ENCODE peak calls at places on chromosomes 6 and 20, in eight cellular contexts. One of them, this sample, is unnamed.

GRCh38 chr6:110554966-110555460 is 78.6 kb upstream of the SLC22A16 start:
- ATAC-seq in HepG2: peak; percentile 98
- ATAC-seq in HCT116: no peak
- ATAC-seq in Panc1: no peak
- ATAC-seq in upper lobe of left lung: no peak
- ATAC-seq in GM12878: no peak
- ATAC-seq in GM23338: no peak
- ATAC-seq in K562: no peak
- ATAC-seq in this sample: no peak

GRCh38 chr20:8414611-8415274 is 282.7 kb downstream of the PLCB1 start:
- ATAC-seq in K562: no peak
- ATAC-seq in HCT116: no peak
- ATAC-seq in GM12878: peak; percentile 88
- ATAC-seq in upper lobe of left lung: peak; percentile 46
- ATAC-seq in HepG2: peak; percentile 89
- ATAC-seq in GM23338: no peak
- ATAC-seq in Panc1: no peak
- ATAC-seq in this sample: peak; percentile 41

GRCh38 chr6:132153221-132153896 is 202.2 kb upstream of the CCN2 start:
- ATAC-seq in upper lobe of left lung: peak; percentile 90
- ATAC-seq in GM23338: no peak
- ATAC-seq in Panc1: no peak
- ATAC-seq in K562: no peak
- ATAC-seq in GM12878: no peak
- ATAC-seq in HCT116: no peak
- ATAC-seq in HepG2: no peak
- ATAC-seq in this sample: no peak

GRCh38 chr6:135129139-135129867 is 51.8 kb upstream of the MYB start:
- ATAC-seq in HepG2: peak; percentile 61
- ATAC-seq in GM12878: peak; percentile 76
- ATAC-seq in GM23338: no peak
- ATAC-seq in upper lobe of left lung: peak; percentile 39
- ATAC-seq in K562: peak; percentile 68
- ATAC-seq in Panc1: no peak
- ATAC-seq in HCT116: no peak
- ATAC-seq in this sample: no peak

GRCh38 chr20:25676164-25676809 is 20.4 kb downstream of the ZNF337 start:
- ATAC-seq in Panc1: no peak
- ATAC-seq in upper lobe of left lung: no peak
- ATAC-seq in HCT116: no peak
- ATAC-seq in GM23338: no peak
- ATAC-seq in K562: no peak
- ATAC-seq in HepG2: peak; percentile 64
- ATAC-seq in GM12878: no peak
- ATAC-seq in this sample: no peak

GRCh38 chr20:48236001-48236400 is 450.7 kb upstream of the SULF2 start:
- ATAC-seq in HepG2: no peak
- ATAC-seq in upper lobe of left lung: no peak
- ATAC-seq in K562: no peak
- ATAC-seq in GM12878: no peak
- ATAC-seq in Panc1: no peak
- ATAC-seq in GM23338: no peak
- ATAC-seq in HCT116: no peak
- ATAC-seq in this sample: no peak

GRCh38 chr6:135424385-135424784 is 73.2 kb downstream of the AHI1 start:
- ATAC-seq in upper lobe of left lung: no peak
- ATAC-seq in HCT116: no peak
- ATAC-seq in K562: no peak
- ATAC-seq in Panc1: no peak
- ATAC-seq in HepG2: no peak
- ATAC-seq in GM23338: no peak
- ATAC-seq in GM12878: no peak
- ATAC-seq in this sample: no peak

GRCh38 chr20:35734374-35734773 is 7.7 kb downstream of the RBM39 start:
- ATAC-seq in GM23338: no peak
- ATAC-seq in Panc1: no peak
- ATAC-seq in K562: no peak
- ATAC-seq in HepG2: peak; percentile 2
- ATAC-seq in upper lobe of left lung: no peak
- ATAC-seq in HCT116: no peak
- ATAC-seq in GM12878: peak; percentile 12
- ATAC-seq in this sample: no peak

GRCh38 chr20:41171736-41172295 is 34.5 kb downstream of the PLCG1 start:
- ATAC-seq in GM12878: no peak
- ATAC-seq in HCT116: no peak
- ATAC-seq in upper lobe of left lung: no peak
- ATAC-seq in Panc1: no peak
- ATAC-seq in HepG2: no peak
- ATAC-seq in K562: no peak
- ATAC-seq in GM23338: no peak
- ATAC-seq in this sample: no peak

GRCh38 chr20:59939052-59939878 is 840 bp downstream of the PPP1R3D start:
- ATAC-seq in Panc1: peak; percentile 24
- ATAC-seq in upper lobe of left lung: peak; percentile 53
- ATAC-seq in HCT116: no peak
- ATAC-seq in K562: peak; percentile 39
- ATAC-seq in HepG2: no peak
- ATAC-seq in GM23338: peak; percentile 42
- ATAC-seq in GM12878: no peak
- ATAC-seq in this sample: peak; percentile 16

GRCh38 chr20:52340036-52340634 is 148.6 kb upstream of the ZFP64 start:
- ATAC-seq in HepG2: peak; percentile 93
- ATAC-seq in HCT116: peak; percentile 60
- ATAC-seq in K562: peak; percentile 89
- ATAC-seq in upper lobe of left lung: no peak
- ATAC-seq in Panc1: no peak
- ATAC-seq in GM23338: no peak
- ATAC-seq in GM12878: no peak
- ATAC-seq in this sample: no peak

GRCh38 chr6:167455371-167455770 is 130.5 kb downstream of the TTLL2 start:
- ATAC-seq in Panc1: no peak
- ATAC-seq in HepG2: no peak
- ATAC-seq in upper lobe of left lung: no peak
- ATAC-seq in K562: no peak
- ATAC-seq in GM12878: no peak
- ATAC-seq in GM23338: no peak
- ATAC-seq in HCT116: no peak
- ATAC-seq in this sample: no peak

GRCh38 chr20:3661060-3661820 is 2.0 kb downstream of the GFRA4 start:
- ATAC-seq in GM23338: peak; percentile 46
- ATAC-seq in GM12878: no peak
- ATAC-seq in upper lobe of left lung: no peak
- ATAC-seq in HepG2: no peak
- ATAC-seq in HCT116: no peak
- ATAC-seq in K562: no peak
- ATAC-seq in Panc1: peak; percentile 31
- ATAC-seq in this sample: peak; percentile 32

GRCh38 chr6:142746524-142746923 is 198.5 kb downstream of the HIVEP2 start:
- ATAC-seq in GM12878: peak; percentile 92
- ATAC-seq in K562: peak; percentile 86
- ATAC-seq in upper lobe of left lung: peak; percentile 48
- ATAC-seq in Panc1: peak; percentile 70
- ATAC-seq in GM23338: peak; percentile 99
- ATAC-seq in HCT116: peak; percentile 90
- ATAC-seq in HepG2: peak; percentile 96
- ATAC-seq in this sample: no peak

DNA sequence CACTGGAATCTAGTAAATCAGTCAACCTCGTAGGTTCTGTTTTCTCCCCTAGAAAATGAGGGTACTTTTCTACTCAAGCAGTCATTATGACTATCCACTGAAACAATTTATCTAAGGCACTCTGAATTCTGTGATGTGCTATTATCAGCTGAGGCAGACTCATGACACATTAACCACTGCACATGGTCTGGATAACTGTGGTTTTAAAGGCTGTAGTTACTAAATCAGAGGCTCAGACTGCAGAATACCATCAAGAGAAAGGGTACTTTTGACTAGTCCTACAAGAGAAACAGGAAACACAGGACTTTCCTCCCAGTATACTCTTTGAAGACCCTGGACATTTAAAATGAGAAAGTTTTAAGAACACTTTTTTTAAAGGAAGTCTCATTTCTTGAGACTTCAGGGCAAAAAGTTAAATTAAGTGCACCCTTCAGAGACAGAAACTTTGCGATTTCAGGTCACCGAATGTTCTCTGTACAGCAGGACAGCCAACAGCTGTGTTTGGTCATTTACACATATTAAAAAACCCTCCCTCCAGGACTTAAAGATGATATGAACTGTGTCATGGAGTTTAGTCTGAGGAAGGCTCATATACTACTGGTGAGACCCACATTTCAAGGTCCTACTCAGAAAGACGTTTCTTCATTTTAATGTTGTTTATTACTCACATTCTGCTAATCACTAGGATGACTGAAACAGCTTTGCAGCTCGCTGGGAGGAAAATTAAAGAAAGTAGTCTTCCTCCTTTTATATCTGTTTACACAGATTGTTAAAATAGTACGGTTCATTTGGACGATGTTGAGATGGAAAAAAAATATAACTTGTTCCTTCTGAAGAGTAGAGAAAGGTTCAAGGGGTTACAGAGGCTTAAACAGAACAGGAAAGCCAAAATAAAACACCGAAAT is 19.9 kb downstream of the ATXN1 start:
- ATAC-seq in K562: no peak
- ATAC-seq in upper lobe of left lung: peak; percentile 82
- ATAC-seq in HepG2: no peak
- ATAC-seq in Panc1: peak; percentile 73
- ATAC-seq in HCT116: peak; percentile 67
- ATAC-seq in GM23338: no peak
- ATAC-seq in GM12878: peak; percentile 81
- ATAC-seq in this sample: no peak
- TF ChIP-seq POLR2AphosphoS5 in K562: no peak
- TF ChIP-seq POLR2AphosphoS5 in upper lobe of left lung: no peak
- TF ChIP-seq POLR2AphosphoS5 in HepG2: no peak
- TF ChIP-seq POLR2AphosphoS5 in Panc1: no peak
- TF ChIP-seq POLR2AphosphoS5 in HCT116: no peak
- TF ChIP-seq POLR2AphosphoS5 in GM23338: no peak
- TF ChIP-seq POLR2AphosphoS5 in GM12878: no peak
- TF ChIP-seq POLR2AphosphoS5 in this sample: no peak

GRCh38 chr20:32067234-32067821 is 15.3 kb downstream of the HCK start:
- ATAC-seq in GM23338: no peak
- ATAC-seq in HepG2: no peak
- ATAC-seq in HCT116: no peak
- ATAC-seq in upper lobe of left lung: no peak
- ATAC-seq in K562: no peak
- ATAC-seq in GM12878: no peak
- ATAC-seq in Panc1: no peak
- ATAC-seq in this sample: no peak
- TF ChIP-seq POLR2AphosphoS5 in GM23338: no peak
- TF ChIP-seq POLR2AphosphoS5 in HepG2: no peak
- TF ChIP-seq POLR2AphosphoS5 in HCT116: no peak
- TF ChIP-seq POLR2AphosphoS5 in upper lobe of left lung: no peak
- TF ChIP-seq POLR2AphosphoS5 in K562: no peak
- TF ChIP-seq POLR2AphosphoS5 in GM12878: no peak
- TF ChIP-seq POLR2AphosphoS5 in Panc1: no peak
- TF ChIP-seq POLR2AphosphoS5 in this sample: no peak

DNA sequence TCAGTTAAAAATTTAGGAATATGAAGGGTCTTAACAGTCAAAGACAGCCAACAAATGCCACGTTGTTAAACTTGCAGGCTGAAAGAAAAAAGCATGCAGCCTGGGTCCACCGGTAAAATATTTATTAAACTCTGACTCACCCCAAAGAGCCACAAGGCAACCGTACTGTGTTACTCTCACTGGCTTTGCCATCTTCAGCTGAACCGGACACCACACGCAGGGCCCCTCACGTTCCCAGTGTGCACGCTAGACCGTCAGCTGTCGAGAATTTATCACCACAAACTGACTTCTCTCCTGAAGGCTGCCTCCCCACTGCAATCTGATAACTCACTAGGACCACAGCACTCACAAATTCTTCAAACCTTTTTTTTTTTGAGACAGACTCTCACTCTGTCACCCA is 30.7 kb downstream of the HUS1B start:
- ATAC-seq in GM23338: no peak
- ATAC-seq in HepG2: no peak
- ATAC-seq in GM12878: no peak
- ATAC-seq in Panc1: no peak
- ATAC-seq in HCT116: no peak
- ATAC-seq in upper lobe of left lung: no peak
- ATAC-seq in K562: peak; percentile 81
- ATAC-seq in this sample: no peak
- TF ChIP-seq POLR2AphosphoS5 in GM23338: no peak
- TF ChIP-seq POLR2AphosphoS5 in HepG2: no peak
- TF ChIP-seq POLR2AphosphoS5 in GM12878: no peak
- TF ChIP-seq POLR2AphosphoS5 in Panc1: no peak
- TF ChIP-seq POLR2AphosphoS5 in HCT116: no peak
- TF ChIP-seq POLR2AphosphoS5 in upper lobe of left lung: no peak
- TF ChIP-seq POLR2AphosphoS5 in K562: no peak
- TF ChIP-seq POLR2AphosphoS5 in this sample: no peak

DNA sequence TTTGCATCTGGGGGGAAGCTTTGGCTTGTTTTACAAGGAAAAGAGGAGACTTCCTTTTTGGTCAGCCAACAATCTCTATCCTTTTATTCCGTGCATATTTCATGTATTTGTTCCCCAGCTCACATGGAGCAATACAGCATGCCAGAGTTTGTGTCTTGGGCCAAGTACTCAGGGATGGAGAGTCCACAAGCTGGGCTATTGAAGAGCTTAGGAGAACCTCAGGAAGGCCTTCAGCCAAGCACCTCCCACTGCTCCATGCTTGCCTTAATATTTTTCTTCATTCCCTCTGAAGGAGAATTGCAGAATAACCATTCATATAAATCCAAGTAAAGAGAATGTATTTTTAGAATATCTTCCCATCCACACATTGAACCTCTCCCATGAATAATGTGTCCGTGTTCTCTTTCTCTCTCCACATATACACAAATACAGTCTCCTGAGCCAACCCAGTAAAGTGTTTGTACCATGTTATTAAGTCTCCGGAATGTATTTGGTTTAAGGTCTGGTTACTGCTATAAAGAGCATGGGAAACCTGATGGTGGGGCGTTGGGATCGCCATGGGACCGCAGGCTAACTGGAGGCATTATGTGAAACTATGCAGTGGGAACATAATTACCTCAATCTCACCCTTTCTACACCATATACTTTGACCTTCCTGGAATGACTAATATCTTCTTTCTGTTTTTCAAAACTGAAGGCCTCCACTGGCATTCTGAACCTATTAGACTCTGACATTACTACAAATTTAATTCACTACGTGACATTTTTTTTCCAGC is 3.0 kb downstream of the LAMA4 start:
- ATAC-seq in K562: no peak
- ATAC-seq in GM23338: no peak
- ATAC-seq in upper lobe of left lung: peak; percentile 67
- ATAC-seq in GM12878: no peak
- ATAC-seq in HCT116: no peak
- ATAC-seq in HepG2: no peak
- ATAC-seq in Panc1: no peak
- ATAC-seq in this sample: peak; percentile 89
- TF ChIP-seq POLR2AphosphoS5 in K562: no peak
- TF ChIP-seq POLR2AphosphoS5 in GM23338: no peak
- TF ChIP-seq POLR2AphosphoS5 in upper lobe of left lung: no peak
- TF ChIP-seq POLR2AphosphoS5 in GM12878: no peak
- TF ChIP-seq POLR2AphosphoS5 in HCT116: no peak
- TF ChIP-seq POLR2AphosphoS5 in HepG2: no peak
- TF ChIP-seq POLR2AphosphoS5 in Panc1: no peak
- TF ChIP-seq POLR2AphosphoS5 in this sample: peak; percentile 63

GRCh38 chr6:30926644-30927043 is 5.3 kb downstream of the SFTA2 start:
- ATAC-seq in upper lobe of left lung: peak; percentile 75
- ATAC-seq in K562: no peak
- ATAC-seq in HepG2: no peak
- ATAC-seq in GM12878: no peak
- ATAC-seq in GM23338: no peak
- ATAC-seq in HCT116: peak; percentile 54
- ATAC-seq in Panc1: no peak
- ATAC-seq in this sample: peak; percentile 61
- TF ChIP-seq POLR2AphosphoS5 in upper lobe of left lung: peak; percentile 44
- TF ChIP-seq POLR2AphosphoS5 in K562: no peak
- TF ChIP-seq POLR2AphosphoS5 in HepG2: no peak
- TF ChIP-seq POLR2AphosphoS5 in GM12878: no peak
- TF ChIP-seq POLR2AphosphoS5 in GM23338: no peak
- TF ChIP-seq POLR2AphosphoS5 in HCT116: no peak
- TF ChIP-seq POLR2AphosphoS5 in Panc1: no peak
- TF ChIP-seq POLR2AphosphoS5 in this sample: peak; percentile 39